ENCODE peak calls at places on chromosomes 5 and 9, in nine cellular contexts. I is left ventricle myocardium inferior, L is ovary, Z is PC-3, Q is transverse colon, F is Caco-2, O is A549, S is right atrium auricular region, P is tibial nerve. B is an unnamed sample.

GRCh38 chr5:58828145-58828544 is 245.3 kb downstream of the RAB3C start:
- DNase-seq in F (no peak), P (no peak), Z (no peak), S (no peak), O (no peak), I (no peak), Q (no peak), L (no peak), B (no peak)

GRCh38 chr5:80059354-80059980 is 24.3 kb downstream of the THBS4 start:
- DNase-seq in I (no peak), L (no peak), Q (no peak), S (peak; percentile 23), Z (no peak), P (no peak), F (no peak), O (no peak), B (no peak)

GRCh38 chr5:21919417-21920022 is 933.6 kb downstream of the CDH12 start:
- DNase-seq in I (no peak), Q (no peak), S (no peak), L (no peak), P (no peak), O (peak; percentile 48), F (no peak), Z (peak; percentile 73), B (no peak)

GRCh38 chr5:158537343-158537742 is 562.4 kb downstream of the EBF1 start:
- DNase-seq in O (no peak), S (no peak), Z (no peak), Q (no peak), L (no peak), I (no peak), F (no peak), P (no peak), B (no peak)

GRCh38 chr5:62475072-62475471 is 62.5 kb downstream of the IPO11 start:
- DNase-seq in Z (peak; percentile 79), I (no peak), P (no peak), S (no peak), L (no peak), Q (no peak), O (peak; percentile 24), F (no peak), B (no peak)

GRCh38 chr9:130858734-130859705 is 24.0 kb downstream of the ABL1 start:
- DNase-seq in I (no peak), L (no peak), F (no peak), Q (no peak), O (no peak), S (no peak), P (no peak), Z (no peak), B (no peak)

GRCh38 chr5:81187885-81188284 is 45.2 kb upstream of the CKMT2 start:
- DNase-seq in S (no peak), O (no peak), F (no peak), I (peak; percentile 68), Q (peak; percentile 16), P (no peak), Z (no peak), L (no peak), B (no peak)

GRCh38 chr5:139872052-139872766 is 76.6 kb downstream of the PSD2 start:
- DNase-seq in S (no peak), L (no peak), Q (no peak), I (no peak), Z (no peak), O (no peak), P (no peak), F (no peak), B (no peak)

GRCh38 chr5:117590944-117591343 is 1016.3 kb upstream of the SEMA6A start:
- DNase-seq in P (no peak), L (no peak), S (no peak), I (no peak), Z (peak; percentile 5), Q (no peak), F (no peak), O (no peak), B (no peak)

GRCh38 chr9:93184439-93185221 is 691 bp downstream of the WNK2 start:
- DNase-seq in I (no peak), Q (peak; percentile 25), S (no peak), Z (peak; percentile 10), F (no peak), P (no peak), O (no peak), L (no peak), B (no peak)

GRCh38 chr9:93182572-93182971 is 1.4 kb upstream of the WNK2 start:
- DNase-seq in P (no peak), O (no peak), Q (peak; percentile 63), Z (no peak), I (no peak), F (no peak), L (no peak), S (no peak), B (no peak)

GRCh38 chr9:93181672-93182435 is 2.1 kb upstream of the WNK2 start:
- DNase-seq in I (no peak), Z (no peak), Q (no peak), F (no peak), S (no peak), P (no peak), O (no peak), L (no peak), B (no peak)

GRCh38 chr9:93183663-93184438 is at the start of gene WNK2:
- DNase-seq in F (no peak), Z (peak; percentile 63), S (no peak), L (no peak), Q (peak; percentile 67), P (no peak), O (peak; percentile 24), I (no peak), B (no peak)

GRCh38 chr9:93183106-93183662 is 755 bp upstream of the WNK2 start:
- DNase-seq in O (no peak), L (no peak), P (no peak), Z (no peak), F (no peak), S (no peak), I (no peak), Q (no peak), B (no peak)
- H3K4me3 ChIP-seq in O (peak overlapping the region; percentile 82), L (peak overlapping the region; percentile 40), P (no peak overlapping the region), Z (peak overlapping the region; percentile 77), F (peak overlapping the region; percentile 49), S (peak overlapping the region; percentile 63), I (peak overlapping the region; percentile 76), Q (peak overlapping the region; percentile 84), B (peak overlapping the region; percentile 50)

GRCh38 chr5:7894439-7894838 is 25.5 kb downstream of the MTRR start:
- DNase-seq in Z (no peak), F (no peak), L (no peak), S (no peak), I (no peak), P (no peak), O (no peak), Q (no peak), B (no peak)

GRCh38 chr5:7894860-7895259 is 25.9 kb downstream of the MTRR start:
- DNase-seq in S (no peak), I (no peak), P (no peak), F (no peak), Z (no peak), Q (no peak), L (no peak), O (no peak), B (no peak)

GRCh38 chr5:7902201-7902600 is 33.3 kb downstream of the MTRR start:
- DNase-seq in Z (no peak), F (no peak), L (no peak), I (no peak), P (no peak), O (no peak), S (no peak), Q (no peak), B (no peak)

GRCh38 chr5:7897014-7897600 is 28.2 kb downstream of the MTRR start:
- DNase-seq in F (peak; percentile 44), O (peak; percentile 72), Q (peak; percentile 11), S (no peak), I (no peak), L (no peak), Z (peak; percentile 73), P (no peak), B (no peak)
- TF ChIP-seq CTCF in F (peak; percentile 53), O (peak; percentile 30), Q (no peak), S (no peak), I (peak; percentile 7), L (no peak), Z (peak; percentile 87), P (no peak), B (no peak)

GRCh38 chr5:6915574-6915973 is 202.3 kb downstream of the TENT4A start:
- DNase-seq in I (no peak), Q (no peak), S (no peak), Z (no peak), O (no peak), F (no peak), L (no peak), P (no peak), B (no peak)
- H3K4me1 ChIP-seq in I (no peaks in the 10 kb centered on the region), Q (no peaks in the 10 kb centered on the region), S (no peaks in the 10 kb centered on the region), Z (no peaks in the 10 kb centered on the region), O (no peaks in the 10 kb centered on the region), F (no peaks in the 10 kb centered on the region), L (no peaks in the 10 kb centered on the region), P (no peaks in the 10 kb centered on the region), B (no peaks in the 10 kb centered on the region)

GRCh38 chr9:68747043-68747533 is 42.0 kb downstream of the PIP5K1B start:
- DNase-seq in Q (no peak), L (no peak), P (no peak), S (no peak), Z (no peak), O (no peak), F (peak; percentile 72), I (no peak), B (no peak)
- H3K4me3 ChIP-seq in Q (no peak overlapping the region), L (no peak overlapping the region), P (no peak overlapping the region), S (no peak overlapping the region), Z (no peak overlapping the region), O (no peak overlapping the region), F (no peak overlapping the region), I (no peak overlapping the region), B (no peak overlapping the region)

DNA sequence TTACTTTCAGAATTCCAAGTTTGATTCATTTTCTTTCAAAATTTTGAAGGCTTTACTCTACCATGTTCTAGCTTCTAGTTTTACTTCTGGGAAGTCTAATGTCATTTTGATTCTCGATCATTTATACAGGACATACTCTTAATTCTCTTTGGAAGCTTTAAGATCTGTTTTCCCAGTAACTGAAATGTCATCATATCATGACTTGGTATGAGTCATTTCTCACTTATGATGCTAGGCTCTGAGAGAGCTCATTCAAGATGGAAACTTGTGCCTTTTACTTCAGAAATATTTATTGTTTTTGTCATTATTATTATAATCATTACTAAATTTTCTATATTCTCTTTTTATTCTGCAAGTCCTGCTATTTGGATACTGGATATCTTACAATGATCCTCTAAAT is 222.3 kb downstream of the PARP8 start:
- DNase-seq in Z (no peak), F (no peak), Q (no peak), L (no peak), S (no peak), O (no peak), P (no peak), I (no peak), B (no peak)
- TF ChIP-seq CTCF in Z (no peak), F (no peak), Q (no peak), L (no peak), S (no peak), O (no peak), P (no peak), I (no peak), B (no peak)

B was measured in lower lobe of right lung.